ENCODE peak calls at places on chromosomes 5 and 9, in nine cellular contexts. F is GM03348; A is H7; X is ACHN; U is NCI-H1930; V is NCI-H748 treated with DMSO at 0.1 percent for 48 hours; W is right lobe of liver; L is activated CD4-positive, alpha-beta T cell treated with anti-CD3 and anti-CD28 coated beads, Interleukin-2, amount 50 U/mL, for 4 hours; N is left colon. K is an unnamed sample.

GRCh38 chr5:90876366-90876765 is 317.8 kb downstream of the ADGRV1 start:
- DNase-seq in F (no peak), A (peak; percentile 16), X (peak; percentile 33), U (no peak), V (no peak), W (no peak), L (no peak), N (no peak), K (no peak)

GRCh38 chr5:37849641-37850040 is 9.8 kb upstream of the GDNF start:
- DNase-seq in F (no peak), A (no peak), X (no peak), U (no peak), V (no peak), W (no peak), L (no peak), N (no peak), K (no peak)

GRCh38 chr5:118506453-118506852 is 481.9 kb downstream of the DTWD2 start:
- DNase-seq in F (no peak), A (no peak), X (no peak), U (no peak), V (no peak), W (no peak), L (no peak), N (no peak), K (no peak)

GRCh38 chr5:180461303-180461702 is 32.9 kb upstream of the CNOT6 start:
- DNase-seq in F (no peak), A (peak; percentile 22), X (no peak), U (no peak), V (no peak), W (no peak), L (no peak), N (no peak), K (no peak)

GRCh38 chr5:78407458-78407857 is 47.0 kb downstream of the SCAMP1 start:
- DNase-seq in F (no peak), A (no peak), X (no peak), U (no peak), V (no peak), W (no peak), L (no peak), N (no peak), K (no peak)

GRCh38 chr5:131684595-131684994 is 49.6 kb upstream of the RAPGEF6 start:
- DNase-seq in F (peak; percentile 8), A (no peak), X (no peak), U (no peak), V (no peak), W (peak; percentile 55), L (no peak), N (no peak), K (no peak)

GRCh38 chr9:91886433-91887031 is 63.5 kb downstream of the ROR2 start:
- DNase-seq in F (no peak), A (peak; percentile 81), X (no peak), U (no peak), V (no peak), W (no peak), L (no peak), N (no peak), K (no peak)

GRCh38 chr9:111860443-111860842 is 36.2 kb upstream of the UGCG start:
- DNase-seq in F (no peak), A (no peak), X (no peak), U (no peak), V (no peak), W (no peak), L (no peak), N (no peak), K (no peak)

GRCh38 chr5:142501890-142502289 is 177.1 kb upstream of the SPRY4 start:
- DNase-seq in F (no peak), A (no peak), X (no peak), U (no peak), V (no peak), W (no peak), L (no peak), N (no peak), K (no peak)

GRCh38 chr9:88536951-88537742 is 2.2 kb downstream of the NXNL2 start:
- DNase-seq in F (no peak), A (no peak), X (peak; percentile 12), U (no peak), V (no peak), W (no peak), L (no peak), N (no peak), K (peak; percentile 52)

GRCh38 chr5:131206772-131207171 is 36.0 kb downstream of the LYRM7 start:
- DNase-seq in F (no peak), A (no peak), X (no peak), U (no peak), V (no peak), W (no peak), L (no peak), N (no peak), K (no peak)

GRCh38 chr9:100341889-100342288 is 10.9 kb downstream of the TEX10 start:
- DNase-seq in F (no peak), A (no peak), X (no peak), U (no peak), V (no peak), W (no peak), L (no peak), N (no peak), K (no peak)

GRCh38 chr5:127101935-127102334 is 28.6 kb upstream of the C5orf63 start:
- DNase-seq in F (no peak), A (no peak), X (no peak), U (no peak), V (no peak), W (no peak), L (no peak), N (no peak), K (no peak)

GRCh38 chr5:135013445-135013844 is 20.6 kb downstream of the PITX1 start:
- DNase-seq in F (no peak), A (no peak), X (no peak), U (no peak), V (no peak), W (no peak), L (no peak), N (no peak), K (no peak)

GRCh38 chr9:120759755-120760400 is 33.3 kb downstream of the FBXW2 start:
- DNase-seq in F (no peak), A (no peak), X (no peak), U (no peak), V (no peak), W (no peak), L (no peak), N (no peak), K (no peak)

GRCh38 chr5:171577940-171578856 is 158.8 kb downstream of the FGF18 start:
- DNase-seq in F (no peak), A (peak; percentile 43), X (no peak), U (no peak), V (no peak), W (no peak), L (no peak), N (no peak), K (peak; percentile 73)

GRCh38 chr9:92954078-92954861 is 6.9 kb downstream of the FGD3 start:
- DNase-seq in F (no peak), A (no peak), X (no peak), U (no peak), V (peak; percentile 79), W (peak; percentile 37), L (peak; percentile 72), N (peak; percentile 58), K (no peak)

GRCh38 chr5:54651482-54652076 is 134.0 kb downstream of the SNX18 start:
- DNase-seq in F (no peak), A (no peak), X (no peak), U (no peak), V (no peak), W (peak; percentile 93), L (no peak), N (no peak), K (peak; percentile 98)

GRCh38 chr5:112186401-112186990 is 232.6 kb downstream of the EPB41L4A start:
- DNase-seq in F (peak; percentile 49), A (no peak), X (peak; percentile 42), U (no peak), V (no peak), W (no peak), L (no peak), N (no peak), K (no peak)

GRCh38 chr5:82765765-82766164 is 311.4 kb downstream of the TMEM167A start:
- DNase-seq in F (no peak), A (peak; percentile 5), X (no peak), U (no peak), V (no peak), W (no peak), L (no peak), N (no peak), K (no peak)

GRCh38 chr5:74953961-74954720 is 88.0 kb upstream of the FAM169A start:
- DNase-seq in F (peak; percentile 45), A (no peak), X (no peak), U (no peak), V (no peak), W (no peak), L (no peak), N (no peak), K (no peak)

GRCh38 chr5:169805527-169805934 is 168.5 kb downstream of the DOCK2 start:
- DNase-seq in F (peak; percentile 43), A (no peak), X (no peak), U (no peak), V (no peak), W (no peak), L (peak; percentile 37), N (no peak), K (no peak)

GRCh38 chr5:102855684-102856373 is 100.7 kb downstream of the PAM start:
- DNase-seq in F (no peak), A (no peak), X (no peak), U (no peak), V (no peak), W (no peak), L (no peak), N (no peak), K (no peak)